ENCODE peak calls at places on chromosomes 11 and 22, in eight cellular contexts. M is PC-3, K is GM23338, P is hepatocyte, U is OCI-LY7, Y is MM.1S, G is HCT116, T is neural progenitor cell. L is an unnamed sample.

GRCh38 chr11:131624526-131624925 is 254.1 kb downstream of the NTM start:
- DNase-seq in M (no peak), K (no peak), P (no peak), U (no peak), Y (no peak), G (no peak), T (no peak), L (peak; percentile 85)

GRCh38 chr11:125091247-125091876 is 20.1 kb downstream of the TMEM218 start:
- DNase-seq in M (peak; percentile 62), K (peak; percentile 87), P (peak; percentile 80), U (peak; percentile 62), Y (no peak), G (no peak), T (peak; percentile 89), L (peak; percentile 74)

GRCh38 chr22:35016909-35017308 is 49.0 kb upstream of the ISX start:
- DNase-seq in M (no peak), K (no peak), P (no peak), U (no peak), Y (no peak), G (no peak), T (no peak), L (no peak)

GRCh38 chr22:33299245-33299956 is 241.2 kb upstream of the SYN3 start:
- DNase-seq in M (no peak), K (no peak), P (no peak), U (peak; percentile 98), Y (no peak), G (no peak), T (peak; percentile 14), L (no peak)

GRCh38 chr11:43930868-43931716 is 11.3 kb upstream of the C11orf96 start:
- DNase-seq in M (no peak), K (no peak), P (no peak), U (no peak), Y (peak; percentile 62), G (no peak), T (no peak), L (no peak)

GRCh38 chr11:117610901-117611300 is 186.1 kb downstream of the DSCAML1 start:
- DNase-seq in M (no peak), K (no peak), P (no peak), U (no peak), Y (no peak), G (no peak), T (no peak), L (no peak)

GRCh38 chr11:23206736-23207336 is 346.6 kb upstream of the CCDC179 start:
- DNase-seq in M (peak; percentile 71), K (no peak), P (no peak), U (no peak), Y (no peak), G (no peak), T (no peak), L (peak; percentile 43)

GRCh38 chr11:32893947-32894827 is 1.6 kb downstream of the QSER1 start:
- DNase-seq in M (peak; percentile 78), K (peak; percentile 76), P (peak; percentile 69), U (peak; percentile 72), Y (peak; percentile 67), G (peak; percentile 88), T (peak; percentile 69), L (peak; percentile 89)

GRCh38 chr11:1202154-1202775 is 20.6 kb upstream of the MUC5B start:
- DNase-seq in M (no peak), K (no peak), P (no peak), U (peak; percentile 13), Y (no peak), G (no peak), T (no peak), L (peak; percentile 45)

GRCh38 chr11:122137081-122137793 is 21.2 kb upstream of the BLID start:
- DNase-seq in M (peak; percentile 96), K (no peak), P (peak; percentile 29), U (no peak), Y (no peak), G (peak; percentile 79), T (no peak), L (peak; percentile 93)

GRCh38 chr11:3222003-3222855 is 3.6 kb upstream of the MRGPRG start:
- DNase-seq in M (no peak), K (no peak), P (no peak), U (no peak), Y (no peak), G (no peak), T (no peak), L (no peak)

GRCh38 chr11:45208135-45208534 is 61.7 kb downstream of the PRDM11 start:
- DNase-seq in M (no peak), K (peak; percentile 14), P (no peak), U (no peak), Y (no peak), G (no peak), T (no peak), L (no peak)

GRCh38 chr11:16358726-16359125 is 2.4 kb upstream of the SOX6 start:
- DNase-seq in M (no peak), K (no peak), P (no peak), U (no peak), Y (no peak), G (no peak), T (no peak), L (no peak)

GRCh38 chr22:31102441-31103081 is 4.8 kb downstream of the SELENOM start:
- DNase-seq in M (peak; percentile 23), K (no peak), P (peak; percentile 94), U (no peak), Y (no peak), G (no peak), T (no peak), L (peak; percentile 98)

GRCh38 chr22:21778705-21779363 is 43.2 kb upstream of the YPEL1 start:
- DNase-seq in M (no peak), K (no peak), P (no peak), U (no peak), Y (no peak), G (no peak), T (no peak), L (peak; percentile 76)

GRCh38 chr11:62025429-62026105 is 58.1 kb upstream of the FTH1 start:
- DNase-seq in M (peak; percentile 92), K (no peak), P (peak; percentile 87), U (no peak), Y (peak; percentile 11), G (peak; percentile 82), T (no peak), L (peak; percentile 96)

GRCh38 chr11:96267490-96268010 is 75.4 kb downstream of the MAML2 start:
- DNase-seq in M (no peak), K (no peak), P (no peak), U (peak; percentile 31), Y (peak; percentile 89), G (no peak), T (no peak), L (no peak)

GRCh38 chr22:30047364-30047738 is 32.9 kb upstream of the HORMAD2 start:
- DNase-seq in M (no peak), K (peak; percentile 72), P (no peak), U (peak; percentile 24), Y (peak; percentile 39), G (no peak), T (no peak), L (no peak)

GRCh38 chr11:65384301-65384889 is 1.9 kb upstream of the SLC25A45 start:
- DNase-seq in M (peak; percentile 78), K (no peak), P (no peak), U (no peak), Y (no peak), G (no peak), T (no peak), L (peak; percentile 57)

GRCh38 chr11:69122642-69123431 is 32.9 kb upstream of the SMIM38 start:
- DNase-seq in M (peak; percentile 100), K (peak; percentile 92), P (peak; percentile 92), U (no peak), Y (no peak), G (peak; percentile 92), T (peak; percentile 80), L (peak; percentile 79)

GRCh38 chr22:36409067-36409466 is 21.3 kb upstream of the MYH9 start:
- DNase-seq in M (no peak), K (no peak), P (no peak), U (no peak), Y (no peak), G (no peak), T (no peak), L (no peak)

GRCh38 chr22:36413022-36413770 is 25.4 kb upstream of the MYH9 start:
- DNase-seq in M (no peak), K (no peak), P (peak; percentile 53), U (no peak), Y (no peak), G (no peak), T (no peak), L (peak; percentile 17)

GRCh38 chr22:36411589-36412258 is 24.0 kb upstream of the MYH9 start:
- DNase-seq in M (no peak), K (no peak), P (peak; percentile 36), U (no peak), Y (peak; percentile 69), G (no peak), T (no peak), L (no peak)

GRCh38 chr22:36406721-36407120 is 19.0 kb upstream of the MYH9 start:
- DNase-seq in M (no peak), K (no peak), P (no peak), U (no peak), Y (no peak), G (no peak), T (no peak), L (no peak)

GRCh38 chr22:36409911-36410756 is 22.4 kb upstream of the MYH9 start:
- DNase-seq in M (peak; percentile 97), K (peak; percentile 100), P (peak; percentile 98), U (peak; percentile 93), Y (no peak), G (peak; percentile 96), T (peak; percentile 100), L (no peak)
- H3K4me2 ChIP-seq in M (peak overlapping the region; percentile 75), K (peak overlapping the region; percentile 82), P (peak overlapping the region; percentile 75), U (peak overlapping the region; percentile 68), Y (no peak overlapping the region), G (peak overlapping the region; percentile 94), T (peak overlapping the region; percentile 73), L (no peak overlapping the region)

GRCh38 chr11:72637926-72638325 is 36.3 kb downstream of the PDE2A start:
- DNase-seq in M (no peak), K (no peak), P (no peak), U (no peak), Y (no peak), G (no peak), T (no peak), L (no peak)
- TF ChIP-seq EZH2phosphoT487 in M (no peak), K (no peak), P (no peak), U (no peak), Y (no peak), G (no peak), T (no peak), L (no peak)

GRCh38 chr11:111379500-111380136 is 543 bp upstream of the POU2AF1 start:
- DNase-seq in M (no peak), K (no peak), P (no peak), U (peak; percentile 94), Y (peak; percentile 51), G (no peak), T (no peak), L (no peak)
- H3K4me1 ChIP-seq in M (no peaks in the 10 kb centered on the region), K (no peaks in the 10 kb centered on the region), P (no peaks in the 10 kb centered on the region), U (peaks cover 74% of the 10 kb centered on the region), Y (peaks cover 32% of the 10 kb centered on the region), G (peaks cover 9% of the 10 kb centered on the region), T (no peaks in the 10 kb centered on the region), L (peaks cover 10% of the 10 kb centered on the region)

DNA sequence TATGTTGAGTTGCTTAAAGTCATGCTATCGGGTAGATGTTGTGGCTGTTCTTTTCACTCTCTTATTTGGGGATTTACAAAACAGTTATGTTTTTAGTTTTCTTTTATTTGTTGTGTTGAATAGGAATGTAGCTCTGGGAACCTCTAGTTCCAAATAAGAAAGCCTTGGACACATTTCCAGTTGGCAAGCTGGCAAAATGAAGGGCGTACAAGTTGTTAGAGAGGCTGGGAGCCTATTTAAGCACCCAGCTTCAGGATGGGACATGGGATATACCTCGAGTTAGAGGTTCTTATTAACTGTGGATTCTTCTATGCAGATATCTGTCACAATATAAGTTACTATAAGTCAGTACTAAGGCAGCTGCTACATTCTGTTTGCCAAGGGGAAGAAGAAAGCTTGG is 22.8 kb downstream of the PPARA start:
- DNase-seq in M (no peak), K (no peak), P (no peak), U (no peak), Y (no peak), G (no peak), T (no peak), L (no peak)
- H3K4me2 ChIP-seq in M (peak overlapping the region; percentile 41), K (no peak overlapping the region), P (no peak overlapping the region), U (no peak overlapping the region), Y (no peak overlapping the region), G (no peak overlapping the region), T (no peak overlapping the region), L (peak overlapping the region; percentile 73)